ENCODE peak calls at places on chromosome 9, in four cellular contexts. J is mucosa of gallbladder; I is CD8-positive, alpha-beta memory T cell; P is HT1080. S is an unnamed sample.

GRCh38 chr9:3992924-3993323 is 306.9 kb downstream of the GLIS3 start:
- DNase-seq in J (no peak), P (peak), I (no peak), S (peak)

GRCh38 chr9:86965627-86966395 is 18.5 kb upstream of the GAS1 start:
- DNase-seq in P (no peak), J (no peak), I (no peak), S (no peak)

GRCh38 chr9:1939926-1940368 is 75.2 kb upstream of the SMARCA2 start:
- DNase-seq in I (no peak), P (peak), J (no peak), S (peak)

GRCh38 chr9:114192539-114192938 is 37.2 kb downstream of the COL27A1 start:
- DNase-seq in P (no peak), J (no peak), I (no peak), S (no peak)

GRCh38 chr9:125635888-125636287 is 71.1 kb downstream of the MAPKAP1 start:
- DNase-seq in I (no peak), P (no peak), J (no peak), S (no peak)

GRCh38 chr9:97904725-97905124 is 17.6 kb downstream of the TRMO start:
- DNase-seq in J (no peak), I (no peak), P (no peak), S (no peak)

GRCh38 chr9:77025146-77025545 is 5.7 kb downstream of the FOXB2 start:
- DNase-seq in P (no peak), I (no peak), J (no peak), S (no peak)

GRCh38 chr9:30628915-30629564 is 1755.4 kb upstream of the ACO1 start:
- DNase-seq in P (no peak), J (no peak), I (no peak), S (no peak)

GRCh38 chr9:122258886-122259415 is 5.7 kb downstream of the RBM18 start:
- DNase-seq in P (no peak), I (no peak), J (no peak), S (no peak)

GRCh38 chr9:92704528-92704927 is 34.6 kb upstream of the IPPK start:
- DNase-seq in P (no peak), I (no peak), J (no peak), S (no peak)

GRCh38 chr9:6367128-6367741 is 39.1 kb downstream of the TPD52L3 start:
- DNase-seq in P (no peak), I (no peak), J (no peak), S (no peak)

GRCh38 chr9:93134018-93134739 is at the start of gene NINJ1:
- DNase-seq in P (peak), J (peak), I (peak), S (peak)

GRCh38 chr9:109910616-109911568 is 130.9 kb downstream of the PALM2AKAP2 start:
- DNase-seq in I (no peak), P (peak), J (no peak), S (peak)

GRCh38 chr9:19117039-19117716 is 10.1 kb downstream of the PLIN2 start:
- DNase-seq in P (no peak), J (no peak), I (no peak), S (peak)

GRCh38 chr9:123354806-123355508 is 1.0 kb upstream of the CRB2 start:
- DNase-seq in J (no peak), I (no peak), P (no peak), S (peak)

GRCh38 chr9:131656356-131657030 is 83.4 kb downstream of the RAPGEF1 start:
- DNase-seq in I (peak), J (peak), P (peak), S (no peak)

GRCh38 chr9:101585740-101586139 is 9.0 kb downstream of the PPP3R2 start:
- DNase-seq in P (no peak), I (no peak), J (no peak), S (no peak)

GRCh38 chr9:114112325-114112724 is 13.2 kb upstream of the KIF12 start:
- DNase-seq in I (no peak), P (no peak), J (no peak), S (no peak)

GRCh38 chr9:114278881-114279570 is 43.9 kb upstream of the ORM1 start:
- DNase-seq in P (peak), I (no peak), J (no peak), S (peak)

GRCh38 chr9:124632077-124632621 is 125.0 kb upstream of the NR5A1 start:
- DNase-seq in I (no peak), J (no peak), P (peak), S (peak)

GRCh38 chr9:123996731-123997421 is 14.7 kb upstream of the LHX2 start:
- DNase-seq in P (no peak), I (no peak), J (no peak), S (peak)

GRCh38 chr9:25648116-25648515 is 30.1 kb downstream of the TUSC1 start:
- DNase-seq in I (no peak), P (peak), J (no peak), S (peak)

GRCh38 chr9:109903515-109904138 is 123.6 kb downstream of the PALM2AKAP2 start:
- DNase-seq in I (peak), J (peak), P (peak), S (peak)

GRCh38 chr9:636931-637591 is 204.4 kb upstream of the DMRT1 start:
- DNase-seq in I (no peak), P (peak), J (no peak), S (peak)

S was measured in M059J.